ENCODE peak calls at places on chromosomes 16 and 17, in six cellular contexts. One of them, this sample, is unnamed.

GRCh38 chr16:49592507-49593422 is 219.2 kb downstream of the C16orf78 start:
- DNase-seq in mucosa of descending colon: no peak
- DNase-seq in HFF-Myc: no peak
- DNase-seq in heart left ventricle: no peak
- DNase-seq in choroid plexus epithelial cell: peak; percentile 59
- DNase-seq in OCI-LY7: peak; percentile 61
- DNase-seq in this sample: no peak

GRCh38 chr17:47945529-47946508 is 4.4 kb downstream of the PNPO start:
- DNase-seq in mucosa of descending colon: no peak
- DNase-seq in HFF-Myc: no peak
- DNase-seq in heart left ventricle: no peak
- DNase-seq in choroid plexus epithelial cell: no peak
- DNase-seq in OCI-LY7: no peak
- DNase-seq in this sample: peak; percentile 48

GRCh38 chr16:85995591-85996461 is 96.9 kb downstream of the IRF8 start:
- DNase-seq in mucosa of descending colon: no peak
- DNase-seq in HFF-Myc: no peak
- DNase-seq in heart left ventricle: no peak
- DNase-seq in choroid plexus epithelial cell: no peak
- DNase-seq in OCI-LY7: peak; percentile 69
- DNase-seq in this sample: no peak

GRCh38 chr16:50616883-50617629 is 64.1 kb downstream of the SNX20 start:
- DNase-seq in mucosa of descending colon: no peak
- DNase-seq in HFF-Myc: no peak
- DNase-seq in heart left ventricle: no peak
- DNase-seq in choroid plexus epithelial cell: no peak
- DNase-seq in OCI-LY7: no peak
- DNase-seq in this sample: no peak

GRCh38 chr16:13298676-13299075 is 397.3 kb downstream of the SHISA9 start:
- DNase-seq in mucosa of descending colon: no peak
- DNase-seq in HFF-Myc: no peak
- DNase-seq in heart left ventricle: no peak
- DNase-seq in choroid plexus epithelial cell: peak; percentile 5
- DNase-seq in OCI-LY7: no peak
- DNase-seq in this sample: no peak

GRCh38 chr17:71985111-71986039 is 135.4 kb upstream of the SOX9 start:
- DNase-seq in mucosa of descending colon: no peak
- DNase-seq in HFF-Myc: no peak
- DNase-seq in heart left ventricle: no peak
- DNase-seq in choroid plexus epithelial cell: no peak
- DNase-seq in OCI-LY7: no peak
- DNase-seq in this sample: no peak

GRCh38 chr16:1044515-1045362 is 27.8 kb upstream of the SSTR5 start:
- DNase-seq in mucosa of descending colon: no peak
- DNase-seq in HFF-Myc: no peak
- DNase-seq in heart left ventricle: no peak
- DNase-seq in choroid plexus epithelial cell: no peak
- DNase-seq in OCI-LY7: no peak
- DNase-seq in this sample: no peak

GRCh38 chr16:29962344-29962994 is 590 bp downstream of the TMEM219 start:
- DNase-seq in mucosa of descending colon: no peak
- DNase-seq in HFF-Myc: no peak
- DNase-seq in heart left ventricle: no peak
- DNase-seq in choroid plexus epithelial cell: peak; percentile 65
- DNase-seq in OCI-LY7: no peak
- DNase-seq in this sample: no peak

GRCh38 chr16:49593423-49594040 is 219.9 kb downstream of the C16orf78 start:
- DNase-seq in mucosa of descending colon: no peak
- DNase-seq in HFF-Myc: no peak
- DNase-seq in heart left ventricle: no peak
- DNase-seq in choroid plexus epithelial cell: no peak
- DNase-seq in OCI-LY7: peak; percentile 41
- DNase-seq in this sample: no peak

GRCh38 chr17:58156839-58157803 is 8.9 kb downstream of the OR4D1 start:
- DNase-seq in mucosa of descending colon: peak; percentile 46
- DNase-seq in HFF-Myc: no peak
- DNase-seq in heart left ventricle: peak; percentile 75
- DNase-seq in choroid plexus epithelial cell: peak; percentile 1
- DNase-seq in OCI-LY7: no peak
- DNase-seq in this sample: peak; percentile 44
- TF ChIP-seq CTCF in mucosa of descending colon: no peak
- TF ChIP-seq CTCF in HFF-Myc: no peak
- TF ChIP-seq CTCF in heart left ventricle: no peak
- TF ChIP-seq CTCF in choroid plexus epithelial cell: no peak
- TF ChIP-seq CTCF in OCI-LY7: no peak
- TF ChIP-seq CTCF in this sample: no peak

GRCh38 chr17:29176500-29177351 is 3.5 kb downstream of the MYO18A start:
- DNase-seq in mucosa of descending colon: peak; percentile 86
- DNase-seq in HFF-Myc: no peak
- DNase-seq in heart left ventricle: peak; percentile 75
- DNase-seq in choroid plexus epithelial cell: peak; percentile 67
- DNase-seq in OCI-LY7: peak; percentile 78
- DNase-seq in this sample: no peak
- TF ChIP-seq CTCF in mucosa of descending colon: no peak
- TF ChIP-seq CTCF in HFF-Myc: no peak
- TF ChIP-seq CTCF in heart left ventricle: peak; percentile 15
- TF ChIP-seq CTCF in choroid plexus epithelial cell: no peak
- TF ChIP-seq CTCF in OCI-LY7: no peak
- TF ChIP-seq CTCF in this sample: no peak

GRCh38 chr16:3408561-3409197 is 7.7 kb downstream of the ZNF174 start:
- DNase-seq in mucosa of descending colon: no peak
- DNase-seq in HFF-Myc: no peak
- DNase-seq in heart left ventricle: no peak
- DNase-seq in choroid plexus epithelial cell: no peak
- DNase-seq in OCI-LY7: no peak
- DNase-seq in this sample: no peak
- TF ChIP-seq CTCF in mucosa of descending colon: no peak
- TF ChIP-seq CTCF in HFF-Myc: no peak
- TF ChIP-seq CTCF in heart left ventricle: no peak
- TF ChIP-seq CTCF in choroid plexus epithelial cell: no peak
- TF ChIP-seq CTCF in OCI-LY7: no peak
- TF ChIP-seq CTCF in this sample: no peak

DNA sequence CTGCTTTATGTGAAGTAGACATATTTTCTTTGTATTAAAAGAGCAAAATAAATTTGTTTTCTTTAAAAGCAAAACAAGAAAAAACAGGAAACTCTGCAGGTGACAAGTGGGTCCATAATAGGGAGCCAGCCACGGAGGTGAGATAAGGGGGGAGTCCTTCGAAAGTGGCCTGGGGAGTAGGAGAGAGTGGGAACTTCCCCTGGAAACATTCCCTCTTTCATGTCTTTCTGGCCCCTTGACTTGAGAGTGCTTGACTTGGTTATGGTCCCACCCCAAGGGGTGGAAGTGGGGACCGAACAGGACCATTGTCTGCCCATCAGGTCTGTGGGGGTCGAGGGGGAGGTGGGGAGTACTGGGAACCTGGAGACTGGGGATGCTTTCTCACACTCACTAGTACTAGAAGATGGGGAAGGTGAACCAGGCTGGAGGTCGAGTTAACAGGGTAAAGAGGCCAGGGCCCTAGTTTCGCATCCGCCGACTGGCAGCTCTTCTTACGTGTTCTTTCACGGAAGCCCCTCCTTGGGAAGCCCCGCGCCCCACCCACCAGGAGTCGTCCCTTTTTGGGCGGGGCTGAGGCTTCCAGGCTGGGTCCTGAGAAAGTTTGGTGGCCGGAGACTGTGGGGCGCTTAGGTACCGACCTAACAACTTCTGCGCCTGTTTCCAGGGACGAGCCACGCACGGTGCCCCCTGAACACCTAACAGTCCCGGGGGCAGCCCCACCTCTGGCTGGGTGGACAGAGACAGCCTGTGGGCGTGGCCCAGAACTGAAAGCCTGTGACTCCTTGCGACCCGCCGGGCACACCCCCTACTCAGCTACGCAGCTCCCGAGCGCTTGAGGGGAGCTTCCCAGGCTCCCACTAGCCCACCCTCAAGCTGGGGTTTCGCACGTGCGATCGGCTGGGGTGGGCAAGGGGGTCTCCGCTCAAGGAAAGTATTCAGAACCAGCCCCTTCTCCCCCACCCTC is 790 bp downstream of the TRADD start:
- DNase-seq in mucosa of descending colon: peak; percentile 78
- DNase-seq in HFF-Myc: no peak
- DNase-seq in heart left ventricle: no peak
- DNase-seq in choroid plexus epithelial cell: no peak
- DNase-seq in OCI-LY7: peak; percentile 71
- DNase-seq in this sample: peak; percentile 39
- TF ChIP-seq CTCF in mucosa of descending colon: no peak
- TF ChIP-seq CTCF in HFF-Myc: no peak
- TF ChIP-seq CTCF in heart left ventricle: no peak
- TF ChIP-seq CTCF in choroid plexus epithelial cell: no peak
- TF ChIP-seq CTCF in OCI-LY7: no peak
- TF ChIP-seq CTCF in this sample: no peak

DNA sequence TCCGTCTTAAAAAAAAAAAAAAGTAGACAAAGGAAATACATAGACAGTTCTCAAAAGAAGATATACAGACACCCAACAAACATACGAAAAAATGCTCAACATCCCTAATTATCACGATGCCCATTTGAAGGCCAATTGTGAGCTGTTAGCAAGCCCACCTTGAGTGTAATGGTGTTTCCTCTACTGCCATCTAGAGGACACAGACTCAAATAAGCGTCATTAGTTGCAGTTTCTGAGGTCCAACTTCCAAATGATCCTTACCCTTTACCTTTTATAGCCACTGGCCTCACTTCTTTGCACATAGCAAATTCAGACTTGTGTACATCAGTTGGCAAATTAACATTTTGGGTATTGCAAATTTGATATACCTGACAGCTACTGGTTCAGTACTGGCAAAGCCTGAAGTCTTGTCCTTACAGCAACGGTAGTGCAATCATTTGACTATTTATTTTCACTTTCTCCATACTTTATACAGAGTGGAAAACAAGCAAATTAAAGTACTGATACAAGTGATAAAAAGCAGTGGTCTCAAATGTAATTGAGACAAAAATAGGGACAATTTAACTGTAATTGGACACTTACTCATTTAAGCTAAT is 536.3 kb upstream of the EEF2KMT start:
- DNase-seq in mucosa of descending colon: no peak
- DNase-seq in HFF-Myc: no peak
- DNase-seq in heart left ventricle: no peak
- DNase-seq in choroid plexus epithelial cell: peak; percentile 38
- DNase-seq in OCI-LY7: peak; percentile 55
- DNase-seq in this sample: no peak
- TF ChIP-seq CTCF in mucosa of descending colon: no peak
- TF ChIP-seq CTCF in HFF-Myc: peak; percentile 39
- TF ChIP-seq CTCF in heart left ventricle: peak; percentile 55
- TF ChIP-seq CTCF in choroid plexus epithelial cell: peak; percentile 37
- TF ChIP-seq CTCF in OCI-LY7: peak; percentile 79
- TF ChIP-seq CTCF in this sample: peak; percentile 53

DNA sequence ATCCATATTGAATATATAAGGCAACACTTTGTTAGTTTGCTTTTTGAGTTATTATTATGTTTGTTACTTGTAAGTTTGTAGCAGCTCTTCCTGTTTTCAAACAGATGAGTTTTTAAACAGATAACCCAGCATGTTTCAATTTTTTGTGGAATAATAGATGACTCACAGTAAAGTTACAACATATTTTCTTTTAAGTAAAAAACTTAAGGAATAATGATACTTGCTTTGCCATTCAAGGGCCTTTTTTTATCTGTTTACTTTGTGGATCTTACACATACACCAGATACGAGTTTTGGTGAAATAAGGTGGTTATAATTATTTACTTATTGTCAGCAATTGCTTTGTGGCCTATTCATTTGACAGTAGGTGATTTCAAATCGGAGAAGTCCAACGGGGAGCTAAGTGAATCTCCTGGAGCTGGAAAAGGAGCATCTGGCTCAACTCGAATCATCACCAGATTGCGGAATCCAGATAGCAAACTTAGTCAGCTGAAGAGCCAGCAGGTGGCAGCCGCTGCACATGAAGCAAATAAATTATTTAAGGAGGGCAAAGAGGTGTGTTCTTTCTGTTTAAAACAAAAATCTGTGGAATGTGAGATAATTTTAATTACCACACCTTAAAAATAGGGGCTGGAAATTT is 66.3 kb downstream of the BPTF start:
- DNase-seq in mucosa of descending colon: no peak
- DNase-seq in HFF-Myc: no peak
- DNase-seq in heart left ventricle: no peak
- DNase-seq in choroid plexus epithelial cell: peak; percentile 82
- DNase-seq in OCI-LY7: no peak
- DNase-seq in this sample: peak; percentile 33
- TF ChIP-seq CTCF in mucosa of descending colon: no peak
- TF ChIP-seq CTCF in HFF-Myc: peak; percentile 11
- TF ChIP-seq CTCF in heart left ventricle: peak; percentile 32
- TF ChIP-seq CTCF in choroid plexus epithelial cell: peak; percentile 72
- TF ChIP-seq CTCF in OCI-LY7: peak; percentile 73
- TF ChIP-seq CTCF in this sample: peak; percentile 26

DNA sequence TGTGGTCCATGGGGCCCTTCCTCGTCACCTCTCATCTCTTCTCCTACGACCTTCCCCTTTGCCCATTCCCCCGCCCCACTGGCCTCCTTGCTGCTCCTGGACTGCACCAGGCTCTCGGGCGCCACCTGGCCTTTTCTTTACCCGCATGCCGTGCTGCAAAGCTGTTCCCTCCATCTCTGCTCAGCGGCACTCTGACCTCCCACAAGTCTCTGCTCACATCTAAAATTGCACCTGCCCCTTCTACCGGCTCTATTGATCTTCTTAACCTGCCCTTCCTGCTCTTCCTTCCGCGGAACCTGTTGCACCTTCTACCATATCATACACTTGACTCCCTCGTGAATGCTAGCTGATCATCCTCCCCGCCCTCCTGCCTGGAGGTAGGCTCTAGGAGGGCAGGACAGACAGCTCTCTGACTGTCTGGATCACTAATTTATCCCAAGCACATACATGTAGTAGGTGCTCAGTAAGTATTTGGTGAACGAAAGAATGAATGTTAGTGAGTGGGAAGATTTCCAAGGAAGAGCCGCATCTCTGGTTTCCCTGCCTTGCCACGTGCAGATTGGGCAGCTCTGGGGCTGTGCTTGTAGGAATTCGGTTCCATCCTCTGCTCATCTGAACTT is 17.3 kb downstream of the DNAH17 start:
- DNase-seq in mucosa of descending colon: peak; percentile 39
- DNase-seq in HFF-Myc: no peak
- DNase-seq in heart left ventricle: peak; percentile 54
- DNase-seq in choroid plexus epithelial cell: no peak
- DNase-seq in OCI-LY7: peak; percentile 29
- DNase-seq in this sample: no peak
- TF ChIP-seq CTCF in mucosa of descending colon: peak; percentile 11
- TF ChIP-seq CTCF in HFF-Myc: no peak
- TF ChIP-seq CTCF in heart left ventricle: no peak
- TF ChIP-seq CTCF in choroid plexus epithelial cell: peak; percentile 12
- TF ChIP-seq CTCF in OCI-LY7: peak; percentile 70
- TF ChIP-seq CTCF in this sample: no peak

DNA sequence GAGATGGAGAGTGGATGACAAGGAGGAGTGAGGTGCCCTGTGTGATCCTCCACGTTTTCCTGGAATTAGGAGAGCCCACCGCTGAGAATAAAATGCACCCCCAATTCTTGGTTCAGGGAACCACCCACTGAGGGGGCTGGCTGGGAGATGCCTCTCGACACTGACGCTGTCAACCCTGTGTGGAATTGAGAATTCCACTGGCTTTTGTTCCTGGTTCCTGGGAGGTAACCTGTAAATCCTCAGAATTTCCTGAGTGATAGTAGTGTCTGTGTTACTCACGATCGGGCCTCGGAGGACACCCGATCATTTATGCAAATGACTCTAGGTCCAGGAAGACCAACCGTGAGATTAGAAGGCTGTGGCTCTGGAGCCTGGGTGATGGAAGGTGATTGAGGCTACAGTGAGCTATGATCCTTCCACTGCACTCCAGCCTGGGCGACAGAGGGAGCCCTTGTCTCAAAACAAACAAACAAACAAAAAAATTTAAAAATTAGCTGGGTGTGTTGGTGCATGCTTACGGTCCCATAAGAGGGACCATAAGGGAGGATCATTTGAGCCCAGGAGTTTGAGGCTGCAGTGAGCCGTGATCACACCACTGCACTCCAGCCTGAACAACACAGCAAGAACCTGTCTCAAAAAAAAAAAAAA is 11.7 kb upstream of the PRPSAP1 start:
- DNase-seq in mucosa of descending colon: no peak
- DNase-seq in HFF-Myc: no peak
- DNase-seq in heart left ventricle: no peak
- DNase-seq in choroid plexus epithelial cell: peak; percentile 39
- DNase-seq in OCI-LY7: peak; percentile 38
- DNase-seq in this sample: no peak
- TF ChIP-seq CTCF in mucosa of descending colon: no peak
- TF ChIP-seq CTCF in HFF-Myc: peak; percentile 27
- TF ChIP-seq CTCF in heart left ventricle: peak; percentile 50
- TF ChIP-seq CTCF in choroid plexus epithelial cell: peak; percentile 64
- TF ChIP-seq CTCF in OCI-LY7: peak; percentile 75
- TF ChIP-seq CTCF in this sample: no peak

This sample was measured in dorsolateral prefrontal cortex.